ENCODE peak calls at places on chromosome 17, in nine cellular contexts. D, L, W, R, K, E, Z, T and G are unnamed samples.

GRCh38 chr17:27343972-27344607 is 50.2 kb downstream of the WSB1 start:
- DNase-seq in D (no peak), L (no peak), W (no peak), R (no peak), K (no peak), E (no peak), Z (no peak), T (no peak), G (no peak)

GRCh38 chr17:67615011-67615561 is 102.7 kb upstream of the NOL11 start:
- DNase-seq in D (no peak), L (no peak), W (no peak), R (no peak), K (no peak), E (no peak), Z (no peak), T (no peak), G (no peak)

GRCh38 chr17:72516772-72517399 is 396.1 kb downstream of the SOX9 start:
- DNase-seq in D (peak), L (no peak), W (no peak), R (no peak), K (no peak), E (no peak), Z (no peak), T (no peak), G (no peak)

GRCh38 chr17:81049973-81050551 is 15.1 kb downstream of the BAIAP2 start:
- DNase-seq in D (no peak), L (no peak), W (no peak), R (no peak), K (no peak), E (no peak), Z (no peak), T (no peak), G (no peak)

GRCh38 chr17:31096106-31096436 is 1.3 kb downstream of the NF1 start:
- DNase-seq in D (peak), L (no peak), W (no peak), R (no peak), K (no peak), E (no peak), Z (no peak), T (no peak), G (no peak)

GRCh38 chr17:35640977-35641526 is 53.9 kb downstream of the AP2B1 start:
- DNase-seq in D (no peak), L (no peak), W (no peak), R (peak), K (no peak), E (no peak), Z (no peak), T (no peak), G (no peak)

GRCh38 chr17:46003907-46004748 is 5.1 kb downstream of the STH start:
- DNase-seq in D (no peak), L (no peak), W (no peak), R (peak), K (no peak), E (no peak), Z (no peak), T (peak), G (no peak)

GRCh38 chr17:35666967-35667552 is 64.4 kb upstream of the RASL10B start:
- DNase-seq in D (peak), L (no peak), W (no peak), R (peak), K (no peak), E (no peak), Z (no peak), T (no peak), G (no peak)

GRCh38 chr17:4786111-4786491 is at the start of gene VMO1:
- DNase-seq in D (peak), L (no peak), W (no peak), R (no peak), K (no peak), E (no peak), Z (no peak), T (no peak), G (no peak)

GRCh38 chr17:50841949-50842354 is 6.6 kb downstream of the WFIKKN2 start:
- DNase-seq in D (peak), L (peak), W (no peak), R (peak), K (peak), E (peak), Z (no peak), T (peak), G (peak)